ENCODE peak calls at places on chromosomes 3 and 15, in seven cellular contexts. One of them, this sample, is unnamed.

GRCh38 chr15:40487816-40488682 is 17.3 kb downstream of the CHST14 start:
- DNase-seq in ecto neural progenitor cell: no peak
- DNase-seq in OCI-M1: no peak
- DNase-seq in cardiac muscle cell: no peak
- DNase-seq in SW480: no peak
- DNase-seq in heart left ventricle: no peak
- DNase-seq in head of caudate nucleus: no peak
- DNase-seq in this sample: no peak

GRCh38 chr3:82376883-82377282 is 615.4 kb upstream of the GBE1 start:
- DNase-seq in ecto neural progenitor cell: no peak
- DNase-seq in OCI-M1: peak; percentile 36
- DNase-seq in cardiac muscle cell: no peak
- DNase-seq in SW480: no peak
- DNase-seq in heart left ventricle: no peak
- DNase-seq in head of caudate nucleus: no peak
- DNase-seq in this sample: peak; percentile 18

GRCh38 chr15:63246691-63247464 is 30.5 kb upstream of the APH1B start:
- DNase-seq in ecto neural progenitor cell: no peak
- DNase-seq in OCI-M1: peak; percentile 55
- DNase-seq in cardiac muscle cell: peak; percentile 89
- DNase-seq in SW480: no peak
- DNase-seq in heart left ventricle: no peak
- DNase-seq in head of caudate nucleus: no peak
- DNase-seq in this sample: peak; percentile 96

GRCh38 chr3:121998030-121998580 is 23.9 kb downstream of the ILDR1 start:
- DNase-seq in ecto neural progenitor cell: no peak
- DNase-seq in OCI-M1: peak; percentile 32
- DNase-seq in cardiac muscle cell: peak; percentile 54
- DNase-seq in SW480: no peak
- DNase-seq in heart left ventricle: no peak
- DNase-seq in head of caudate nucleus: no peak
- DNase-seq in this sample: peak; percentile 76

GRCh38 chr15:89774492-89774891 is 1.6 kb upstream of the MESP2 start:
- DNase-seq in ecto neural progenitor cell: no peak
- DNase-seq in OCI-M1: no peak
- DNase-seq in cardiac muscle cell: no peak
- DNase-seq in SW480: no peak
- DNase-seq in heart left ventricle: no peak
- DNase-seq in head of caudate nucleus: no peak
- DNase-seq in this sample: no peak

GRCh38 chr3:127792664-127793292 is 29.5 kb downstream of the MGLL start:
- DNase-seq in ecto neural progenitor cell: no peak
- DNase-seq in OCI-M1: no peak
- DNase-seq in cardiac muscle cell: peak; percentile 90
- DNase-seq in SW480: no peak
- DNase-seq in heart left ventricle: peak; percentile 79
- DNase-seq in head of caudate nucleus: no peak
- DNase-seq in this sample: peak; percentile 99

GRCh38 chr3:49020335-49021212 is 1.3 kb upstream of the NDUFAF3 start:
- DNase-seq in ecto neural progenitor cell: peak; percentile 69
- DNase-seq in OCI-M1: peak; percentile 70
- DNase-seq in cardiac muscle cell: no peak
- DNase-seq in SW480: peak; percentile 52
- DNase-seq in heart left ventricle: peak; percentile 82
- DNase-seq in head of caudate nucleus: no peak
- DNase-seq in this sample: no peak

GRCh38 chr3:138362536-138362935 is 14.2 kb downstream of the MRAS start:
- DNase-seq in ecto neural progenitor cell: no peak
- DNase-seq in OCI-M1: no peak
- DNase-seq in cardiac muscle cell: no peak
- DNase-seq in SW480: no peak
- DNase-seq in heart left ventricle: no peak
- DNase-seq in head of caudate nucleus: no peak
- DNase-seq in this sample: no peak

GRCh38 chr3:143644370-143645089 is 203.7 kb downstream of the SLC9A9 start:
- DNase-seq in ecto neural progenitor cell: peak; percentile 66
- DNase-seq in OCI-M1: peak; percentile 71
- DNase-seq in cardiac muscle cell: peak; percentile 90
- DNase-seq in SW480: peak; percentile 53
- DNase-seq in heart left ventricle: no peak
- DNase-seq in head of caudate nucleus: peak; percentile 66
- DNase-seq in this sample: peak; percentile 90

GRCh38 chr3:102113421-102114041 is 264.2 kb downstream of the NFKBIZ start:
- DNase-seq in ecto neural progenitor cell: no peak
- DNase-seq in OCI-M1: no peak
- DNase-seq in cardiac muscle cell: no peak
- DNase-seq in SW480: no peak
- DNase-seq in heart left ventricle: no peak
- DNase-seq in head of caudate nucleus: no peak
- DNase-seq in this sample: no peak

GRCh38 chr15:82750831-82751181 is 41.1 kb upstream of the AP3B2 start:
- DNase-seq in ecto neural progenitor cell: no peak
- DNase-seq in OCI-M1: peak; percentile 69
- DNase-seq in cardiac muscle cell: peak; percentile 9
- DNase-seq in SW480: peak; percentile 36
- DNase-seq in heart left ventricle: no peak
- DNase-seq in head of caudate nucleus: no peak
- DNase-seq in this sample: peak; percentile 4

GRCh38 chr3:152046280-152046679 is 172.8 kb downstream of the SUCNR1 start:
- DNase-seq in ecto neural progenitor cell: no peak
- DNase-seq in OCI-M1: no peak
- DNase-seq in cardiac muscle cell: no peak
- DNase-seq in SW480: no peak
- DNase-seq in heart left ventricle: no peak
- DNase-seq in head of caudate nucleus: no peak
- DNase-seq in this sample: no peak

GRCh38 chr15:41979493-41980266 is 7.3 kb upstream of the EHD4 start:
- DNase-seq in ecto neural progenitor cell: peak; percentile 39
- DNase-seq in OCI-M1: no peak
- DNase-seq in cardiac muscle cell: no peak
- DNase-seq in SW480: no peak
- DNase-seq in heart left ventricle: no peak
- DNase-seq in head of caudate nucleus: no peak
- DNase-seq in this sample: no peak

GRCh38 chr3:13842226-13842625 is 37.6 kb downstream of the WNT7A start:
- DNase-seq in ecto neural progenitor cell: no peak
- DNase-seq in OCI-M1: no peak
- DNase-seq in cardiac muscle cell: no peak
- DNase-seq in SW480: no peak
- DNase-seq in heart left ventricle: no peak
- DNase-seq in head of caudate nucleus: no peak
- DNase-seq in this sample: no peak

GRCh38 chr3:115623414-115623868 is at the start of gene GAP43:
- DNase-seq in ecto neural progenitor cell: peak; percentile 56
- DNase-seq in OCI-M1: peak; percentile 18
- DNase-seq in cardiac muscle cell: peak; percentile 86
- DNase-seq in SW480: peak; percentile 50
- DNase-seq in heart left ventricle: no peak
- DNase-seq in head of caudate nucleus: peak; percentile 28
- DNase-seq in this sample: peak; percentile 84

GRCh38 chr3:184355261-184356012 is 6.0 kb downstream of the CLCN2 start:
- DNase-seq in ecto neural progenitor cell: no peak
- DNase-seq in OCI-M1: no peak
- DNase-seq in cardiac muscle cell: no peak
- DNase-seq in SW480: no peak
- DNase-seq in heart left ventricle: no peak
- DNase-seq in head of caudate nucleus: no peak
- DNase-seq in this sample: no peak

GRCh38 chr15:90774731-90775521 is 57.8 kb downstream of the BLM start:
- DNase-seq in ecto neural progenitor cell: no peak
- DNase-seq in OCI-M1: no peak
- DNase-seq in cardiac muscle cell: peak; percentile 31
- DNase-seq in SW480: peak; percentile 80
- DNase-seq in heart left ventricle: no peak
- DNase-seq in head of caudate nucleus: no peak
- DNase-seq in this sample: peak; percentile 41

This sample was measured in fibroblast of mammary gland.